ENCODE peak calls at places on chromosomes 1 and 21, in nine cellular contexts. Y is Panc1; D is CD4-positive, alpha-beta T cell; X is cardiac fibroblast; C is mesothelial cell of epicardium; S is uterus; F is HCT116; K is spleen; G is NB4. V is an unnamed sample.
A peak's percentile ranks its signal among the peaks of the same experiment; 100 is the strongest.

GRCh38 chr1:62247391-62248168 is 52.9 kb downstream of the L1TD1 start:
- DNase-seq in Y (no peak), D (no peak), X (no peak), C (no peak), S (no peak), F (no peak), K (peak; percentile 66), G (no peak), V (no peak)

GRCh38 chr1:25881266-25881665 is 5.8 kb upstream of the PAQR7 start:
- DNase-seq in Y (no peak), D (no peak), X (no peak), C (no peak), S (no peak), F (no peak), K (peak; percentile 71), G (no peak), V (no peak)

GRCh38 chr1:63982201-63982600 is 208.4 kb downstream of the ROR1 start:
- DNase-seq in Y (no peak), D (no peak), X (no peak), C (no peak), S (no peak), F (no peak), K (no peak), G (no peak), V (no peak)

GRCh38 chr1:193118803-193119730 is 2.8 kb upstream of the CDC73 start:
- DNase-seq in Y (no peak), D (no peak), X (no peak), C (no peak), S (no peak), F (no peak), K (no peak), G (no peak), V (no peak)

GRCh38 chr1:45009956-45010854 is 919 bp downstream of the HECTD3 start:
- DNase-seq in Y (no peak), D (no peak), X (no peak), C (no peak), S (no peak), F (no peak), K (peak; percentile 82), G (peak; percentile 19), V (no peak)

GRCh38 chr1:33641099-33641830 is 168.8 kb downstream of the ZSCAN20 start:
- DNase-seq in Y (peak; percentile 27), D (no peak), X (peak; percentile 5), C (no peak), S (no peak), F (peak; percentile 32), K (no peak), G (peak; percentile 23), V (no peak)

GRCh38 chr1:37726191-37726590 is 33.9 kb downstream of the CDCA8 start:
- DNase-seq in Y (no peak), D (no peak), X (no peak), C (no peak), S (no peak), F (no peak), K (no peak), G (no peak), V (no peak)

GRCh38 chr1:236342403-236343245 is 51.5 kb upstream of the EDARADD start:
- DNase-seq in Y (no peak), D (no peak), X (peak; percentile 20), C (no peak), S (no peak), F (no peak), K (no peak), G (peak; percentile 14), V (no peak)

GRCh38 chr1:57229076-57229475 is 194.8 kb downstream of the DAB1 start:
- DNase-seq in Y (no peak), D (no peak), X (no peak), C (no peak), S (no peak), F (no peak), K (no peak), G (no peak), V (no peak)

GRCh38 chr1:225762444-225762843 is 15.2 kb upstream of the SRP9 start:
- DNase-seq in Y (no peak), D (no peak), X (no peak), C (no peak), S (no peak), F (no peak), K (peak; percentile 17), G (no peak), V (no peak)

GRCh38 chr1:187621961-187622360 is 793.2 kb downstream of the PLA2G4A start:
- DNase-seq in Y (peak; percentile 2), D (no peak), X (peak; percentile 1), C (no peak), S (no peak), F (no peak), K (no peak), G (peak; percentile 43), V (no peak)

GRCh38 chr1:22806584-22806983 is 95.9 kb downstream of the EPHB2 start:
- DNase-seq in Y (no peak), D (no peak), X (no peak), C (no peak), S (no peak), F (no peak), K (no peak), G (no peak), V (no peak)

GRCh38 chr1:204307334-204307883 is 52.3 kb downstream of the PLEKHA6 start:
- DNase-seq in Y (no peak), D (no peak), X (peak; percentile 56), C (no peak), S (peak; percentile 44), F (no peak), K (no peak), G (no peak), V (no peak)
- TF ChIP-seq CTCF in Y (no peak), D (no peak), X (no peak), C (no peak), S (peak; percentile 42), F (no peak), K (no peak), G (no peak), V (peak; percentile 18)

DNA sequence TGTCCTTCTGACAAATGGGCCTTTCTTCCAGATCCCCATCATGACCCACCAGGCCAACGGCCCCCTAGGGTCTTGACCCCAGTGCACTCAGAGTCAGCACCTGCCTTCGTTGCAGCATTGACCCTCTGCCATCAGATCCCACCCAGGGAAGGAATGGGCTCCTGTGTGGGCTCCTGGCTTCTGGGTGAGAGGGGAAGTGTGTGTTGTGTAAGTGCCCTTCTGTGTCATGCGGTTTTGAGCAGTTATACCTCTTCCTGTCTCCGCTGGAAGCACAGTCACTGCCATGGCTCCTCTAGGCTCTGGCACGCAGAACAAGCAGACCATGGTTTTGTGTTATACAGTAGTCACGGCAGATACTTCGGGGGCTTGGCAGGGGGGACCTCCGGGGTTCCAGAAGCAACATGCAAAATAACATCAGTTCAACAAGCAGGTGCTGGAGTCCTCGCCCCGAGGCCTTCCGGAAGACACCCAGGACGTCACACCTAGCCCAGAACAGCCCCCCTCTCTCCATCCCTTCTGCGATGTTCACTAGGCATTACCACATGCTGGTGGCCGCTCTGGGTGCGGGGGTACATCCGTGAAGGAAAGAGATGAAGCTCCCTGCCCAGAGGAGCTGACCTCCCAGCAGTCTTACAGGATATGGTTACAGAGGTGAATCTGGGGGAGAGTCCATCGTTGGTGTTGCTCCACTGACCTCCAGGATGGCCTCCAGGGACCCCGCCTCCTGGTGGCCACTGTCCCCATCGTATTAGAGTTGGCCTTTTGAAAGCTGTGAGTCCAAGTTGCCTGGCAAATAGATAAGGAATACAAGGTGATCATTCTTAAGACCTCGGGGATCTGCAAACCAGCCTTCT is 17.4 kb upstream of the KCNAB2 start:
- DNase-seq in Y (no peak), D (peak; percentile 46), X (no peak), C (no peak), S (no peak), F (no peak), K (peak; percentile 91), G (peak; percentile 95), V (no peak)
- TF ChIP-seq CTCF in Y (no peak), D (no peak), X (no peak), C (no peak), S (no peak), F (no peak), K (no peak), G (peak; percentile 3), V (no peak)

GRCh38 chr1:159207774-159208459 is 3.2 kb downstream of the ACKR1 start:
- DNase-seq in Y (no peak), D (no peak), X (peak; percentile 61), C (no peak), S (no peak), F (no peak), K (no peak), G (no peak), V (no peak)

GRCh38 chr1:159214149-159214760 is 9.6 kb downstream of the ACKR1 start:
- DNase-seq in Y (peak; percentile 42), D (peak; percentile 10), X (peak; percentile 62), C (no peak), S (peak; percentile 30), F (peak; percentile 10), K (peak; percentile 68), G (peak; percentile 40), V (no peak)

GRCh38 chr1:159212596-159212995 is 7.9 kb downstream of the ACKR1 start:
- DNase-seq in Y (no peak), D (no peak), X (peak; percentile 35), C (no peak), S (no peak), F (no peak), K (no peak), G (no peak), V (no peak)

GRCh38 chr1:159208460-159208825 is 3.8 kb downstream of the ACKR1 start:
- DNase-seq in Y (no peak), D (no peak), X (no peak), C (no peak), S (no peak), F (no peak), K (no peak), G (no peak), V (no peak)

GRCh38 chr1:159211331-159212136 is 6.9 kb downstream of the ACKR1 start:
- DNase-seq in Y (peak; percentile 24), D (peak; percentile 25), X (peak; percentile 80), C (no peak), S (peak; percentile 35), F (peak; percentile 21), K (peak; percentile 81), G (peak; percentile 48), V (no peak)
- TF ChIP-seq CTCF in Y (peak; percentile 92), D (peak; percentile 77), X (peak; percentile 92), C (peak; percentile 86), S (peak; percentile 55), F (peak; percentile 88), K (peak; percentile 69), G (peak; percentile 79), V (peak; percentile 99)

DNA sequence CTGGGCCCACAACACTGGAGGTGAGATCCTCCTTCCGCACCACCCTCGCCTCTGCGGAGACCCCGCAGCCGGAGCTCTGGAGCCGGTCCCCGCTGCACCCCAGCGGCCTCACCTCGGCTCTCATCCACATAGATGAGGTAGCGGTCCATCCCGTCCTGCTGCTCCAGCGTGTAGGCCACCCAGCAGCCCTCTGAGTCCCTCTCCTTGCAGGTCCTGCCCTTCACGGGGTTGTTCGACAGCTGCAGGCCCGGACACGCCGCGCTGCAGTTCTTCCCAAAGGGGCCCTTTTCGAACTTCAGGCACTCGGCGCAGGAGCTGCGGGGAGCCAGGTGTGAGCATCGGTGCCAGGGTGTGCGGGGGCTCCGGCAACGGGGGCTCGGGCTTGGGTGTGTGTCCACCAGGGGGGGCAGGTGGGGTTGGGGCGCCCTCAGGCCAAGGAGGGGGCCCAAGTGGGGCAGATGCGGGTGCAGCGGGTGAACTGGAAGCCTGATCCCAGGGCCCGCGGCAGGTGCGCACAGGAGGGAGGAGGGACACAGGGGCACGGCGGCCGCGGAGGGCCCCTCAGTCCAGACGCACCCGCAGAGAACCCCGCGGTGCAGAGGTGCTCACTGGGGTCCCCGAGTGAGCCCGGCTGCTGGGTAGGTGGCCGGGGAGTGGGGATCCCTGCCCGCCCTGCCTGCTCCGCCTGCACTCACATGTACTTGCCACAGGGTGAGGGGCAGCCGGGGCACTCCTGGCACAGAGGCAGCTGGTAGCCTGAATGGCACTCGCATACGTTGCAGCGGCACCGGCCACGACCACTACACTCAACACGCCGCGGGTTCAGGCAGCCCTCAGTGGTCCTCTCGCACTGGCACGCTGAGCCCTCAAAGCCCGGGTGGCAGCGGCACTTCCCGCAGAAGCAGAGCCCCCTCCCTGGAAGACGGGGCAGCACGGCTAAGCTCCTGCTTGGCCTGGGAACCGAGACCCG is 15.4 kb upstream of the PTTG1IP start:
- DNase-seq in Y (no peak), D (no peak), X (no peak), C (no peak), S (no peak), F (no peak), K (peak; percentile 75), G (no peak), V (no peak)
- TF ChIP-seq CTCF in Y (no peak), D (no peak), X (no peak), C (no peak), S (no peak), F (no peak), K (no peak), G (no peak), V (no peak)

V was measured in D721Med.